ENCODE peak calls at places on chromosomes 6 and 20, in five cellular contexts. C, P, V, K and Y are unnamed samples.

GRCh38 chr20:37627060-37627766 is 66.6 kb upstream of the CTNNBL1 start:
- DNase-seq in K (no peak), C (peak), P (peak), V (peak), Y (peak)

GRCh38 chr6:80335061-80335660 is 228.7 kb downstream of the BCKDHB start:
- DNase-seq in V (no peak), K (no peak), P (no peak), C (no peak), Y (peak)

GRCh38 chr20:19363439-19363838 is 151.0 kb downstream of the SLC24A3 start:
- DNase-seq in P (no peak), V (no peak), C (no peak), K (no peak), Y (no peak)

GRCh38 chr20:11844691-11845090 is 73.0 kb upstream of the BTBD3 start:
- DNase-seq in P (no peak), V (no peak), C (no peak), K (no peak), Y (peak)

GRCh38 chr20:57040924-57041323 is 225.5 kb downstream of the BMP7 start:
- DNase-seq in C (no peak), K (no peak), V (peak), P (no peak), Y (peak)

GRCh38 chr6:3504938-3505735 is 48.3 kb upstream of the SLC22A23 start:
- DNase-seq in P (no peak), K (no peak), V (no peak), C (no peak), Y (no peak)

GRCh38 chr6:30820196-30820595 is 64.1 kb upstream of the DDR1 start:
- DNase-seq in K (no peak), V (peak), C (peak), P (no peak), Y (peak)

GRCh38 chr20:37396520-37397075 is 50.7 kb downstream of the SRC start:
- DNase-seq in V (no peak), K (no peak), P (no peak), C (no peak), Y (no peak)

GRCh38 chr6:13338038-13338437 is 9.7 kb upstream of the TBC1D7 start:
- DNase-seq in V (peak), C (no peak), P (no peak), K (no peak), Y (no peak)

GRCh38 chr20:32707691-32708581 is 34.2 kb upstream of the C20orf203 start:
- DNase-seq in C (peak), K (no peak), P (no peak), V (no peak), Y (peak)

GRCh38 chr6:10837692-10837996 is 695 bp downstream of the MAK start:
- DNase-seq in V (peak), K (no peak), C (no peak), P (no peak), Y (peak)

GRCh38 chr6:121436966-121437756 is 1.7 kb downstream of the GJA1 start:
- DNase-seq in P (no peak), C (peak), K (no peak), V (peak), Y (peak)

GRCh38 chr6:97726378-97726777 is 443.4 kb upstream of the MMS22L start:
- DNase-seq in V (no peak), P (no peak), C (no peak), K (no peak), Y (no peak)

GRCh38 chr20:62305765-62306431 is 3.1 kb downstream of the ADRM1 start:
- DNase-seq in P (no peak), C (no peak), K (no peak), V (no peak), Y (no peak)

GRCh38 chr6:161651949-161652348 is 378.1 kb upstream of the AGPAT4 start:
- DNase-seq in C (no peak), V (no peak), K (no peak), P (no peak), Y (no peak)

GRCh38 chr20:25000268-25000801 is 7.8 kb upstream of the APMAP start:
- DNase-seq in P (no peak), K (no peak), V (peak), C (peak), Y (peak)

GRCh38 chr6:107822154-107823046 is 1.7 kb downstream of the SCML4 start:
- DNase-seq in V (no peak), C (no peak), K (no peak), P (peak), Y (peak)

GRCh38 chr6:47235964-47236760 is 73.5 kb downstream of the TNFRSF21 start:
- DNase-seq in V (peak), P (no peak), K (no peak), C (no peak), Y (no peak)

GRCh38 chr6:43391448-43392031 is 22.1 kb upstream of the ZNF318 start:
- DNase-seq in P (peak), K (no peak), V (peak), C (no peak), Y (no peak)

GRCh38 chr6:156427345-156427744 is 349.8 kb upstream of the ARID1B start:
- DNase-seq in K (no peak), C (no peak), P (no peak), V (peak), Y (peak)

GRCh38 chr20:53247460-53248103 is 275.4 kb downstream of the TSHZ2 start:
- DNase-seq in K (no peak), V (no peak), P (no peak), C (no peak), Y (no peak)

GRCh38 chr20:38049800-38050199 is 16.3 kb downstream of the RPRD1B start:
- DNase-seq in P (no peak), V (no peak), C (peak), K (no peak), Y (peak)

GRCh38 chr6:144248470-144249301 is 36.4 kb upstream of the UTRN start:
- DNase-seq in P (no peak), C (peak), V (peak), K (no peak), Y (peak)